ENCODE peak calls at places on chromosomes 5 and 9, in seven cellular contexts. V is neuronal stem cell, F is fibroblast of lung, P is aorta, K is heart right ventricle, I is SJSA1, X is left ventricle myocardium inferior. G is an unnamed sample.

GRCh38 chr5:17305964-17306725 is 88.7 kb downstream of the BASP1 start:
- DNase-seq in V (no peak), F (peak; percentile 93), P (peak; percentile 77), K (peak; percentile 29), I (peak; percentile 96), X (no peak), G (no peak)

GRCh38 chr9:128702949-128703615 is 779 bp downstream of the PKN3 start:
- DNase-seq in V (peak; percentile 50), F (no peak), P (peak; percentile 78), K (peak; percentile 53), I (peak; percentile 41), X (peak; percentile 40), G (no peak)

GRCh38 chr9:98311541-98311940 is 56.1 kb upstream of the TBC1D2 start:
- DNase-seq in V (no peak), F (no peak), P (peak; percentile 57), K (no peak), I (no peak), X (no peak), G (no peak)

GRCh38 chr5:142320427-142320732 is 4.4 kb downstream of the SPRY4 start:
- DNase-seq in V (no peak), F (no peak), P (no peak), K (no peak), I (no peak), X (no peak), G (no peak)

GRCh38 chr9:78238061-78239038 is 2.5 kb downstream of the CEP78 start:
- DNase-seq in V (no peak), F (no peak), P (no peak), K (no peak), I (no peak), X (no peak), G (no peak)

GRCh38 chr9:91156451-91157234 is 205.1 kb downstream of the AUH start:
- DNase-seq in V (no peak), F (no peak), P (no peak), K (no peak), I (no peak), X (no peak), G (no peak)

GRCh38 chr5:6480133-6481051 is 31.7 kb downstream of the UBE2QL1 start:
- DNase-seq in V (no peak), F (no peak), P (no peak), K (no peak), I (no peak), X (no peak), G (no peak)

GRCh38 chr5:127899214-127899610 is 184.4 kb upstream of the SLC12A2 start:
- DNase-seq in V (no peak), F (no peak), P (no peak), K (no peak), I (no peak), X (no peak), G (no peak)

GRCh38 chr9:29625292-29625731 is 2052.0 kb upstream of the C9orf72 start:
- DNase-seq in V (no peak), F (peak; percentile 60), P (no peak), K (no peak), I (no peak), X (no peak), G (no peak)

GRCh38 chr5:14507156-14507941 is 74.2 kb upstream of the OTULINL start:
- DNase-seq in V (no peak), F (no peak), P (no peak), K (no peak), I (no peak), X (no peak), G (no peak)

GRCh38 chr9:114370251-114370984 is 17.4 kb downstream of the AKNA start:
- DNase-seq in V (no peak), F (no peak), P (peak; percentile 64), K (no peak), I (no peak), X (no peak), G (peak; percentile 70)

GRCh38 chr5:77443670-77444069 is 48.4 kb downstream of the WDR41 start:
- DNase-seq in V (no peak), F (no peak), P (no peak), K (no peak), I (no peak), X (no peak), G (no peak)

GRCh38 chr9:129560849-129561248 is 60.1 kb downstream of the C9orf50 start:
- DNase-seq in V (no peak), F (no peak), P (no peak), K (no peak), I (no peak), X (no peak), G (no peak)

GRCh38 chr9:88746029-88746743 is 211.2 kb downstream of the NXNL2 start:
- DNase-seq in V (no peak), F (peak; percentile 90), P (peak; percentile 80), K (peak; percentile 56), I (peak; percentile 42), X (peak; percentile 51), G (no peak)
- H3K4me1 ChIP-seq in V (peaks cover 10% of the 10 kb centered on the region), F (peaks cover 35% of the 10 kb centered on the region), P (no peaks in the 10 kb centered on the region), K (no peaks in the 10 kb centered on the region), I (peaks cover 40% of the 10 kb centered on the region), X (peaks cover 48% of the 10 kb centered on the region), G (peaks cover 11% of the 10 kb centered on the region)

GRCh38 chr5:73120222-73121108 is at the start of gene TMEM171:
- DNase-seq in V (peak; percentile 48), F (peak; percentile 50), P (no peak), K (peak; percentile 27), I (peak; percentile 37), X (no peak), G (no peak)
- H3K4me1 ChIP-seq in V (peaks cover 6% of the 10 kb centered on the region), F (peaks cover 9% of the 10 kb centered on the region), P (no peaks in the 10 kb centered on the region), K (no peaks in the 10 kb centered on the region), I (peaks cover 56% of the 10 kb centered on the region), X (peaks cover 15% of the 10 kb centered on the region), G (peaks cover 2% of the 10 kb centered on the region)

DNA sequence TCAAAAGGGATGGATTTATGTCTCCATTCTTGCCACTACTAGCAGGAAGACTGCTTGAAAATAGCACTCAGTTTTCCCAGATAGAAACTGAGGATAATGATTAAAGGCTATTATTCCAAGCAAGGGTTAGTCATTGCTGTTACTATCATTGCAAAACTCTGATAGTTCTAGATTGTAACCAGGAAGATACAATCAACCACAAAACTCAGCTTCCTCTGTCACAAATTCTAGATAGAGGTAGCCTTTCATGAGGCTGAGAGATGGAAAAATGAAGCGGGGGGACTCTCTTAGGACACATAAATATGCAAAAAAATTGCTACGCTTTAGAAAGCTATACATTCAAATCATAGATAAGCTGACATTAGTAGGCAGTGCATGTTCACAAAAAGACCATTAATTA is 3.1 kb downstream of the ANXA1 start:
- DNase-seq in V (no peak), F (peak; percentile 22), P (no peak), K (no peak), I (no peak), X (no peak), G (no peak)
- H3K4me1 ChIP-seq in V (no peaks in the 10 kb centered on the region), F (peaks cover 9% of the 10 kb centered on the region), P (peaks cover 3% of the 10 kb centered on the region), K (no peaks in the 10 kb centered on the region), I (peaks cover 63% of the 10 kb centered on the region), X (peaks cover 68% of the 10 kb centered on the region), G (no peaks in the 10 kb centered on the region)

GRCh38 chr5:53364098-53364497 is 116.3 kb upstream of the FST start:
- DNase-seq in V (no peak), F (peak; percentile 16), P (no peak), K (no peak), I (no peak), X (peak; percentile 15), G (no peak)
- H3K4me1 ChIP-seq in V (no peaks in the 10 kb centered on the region), F (peaks cover 34% of the 10 kb centered on the region), P (peaks cover 5% of the 10 kb centered on the region), K (no peaks in the 10 kb centered on the region), I (peaks cover 70% of the 10 kb centered on the region), X (no peaks in the 10 kb centered on the region), G (no peaks in the 10 kb centered on the region)

DNA sequence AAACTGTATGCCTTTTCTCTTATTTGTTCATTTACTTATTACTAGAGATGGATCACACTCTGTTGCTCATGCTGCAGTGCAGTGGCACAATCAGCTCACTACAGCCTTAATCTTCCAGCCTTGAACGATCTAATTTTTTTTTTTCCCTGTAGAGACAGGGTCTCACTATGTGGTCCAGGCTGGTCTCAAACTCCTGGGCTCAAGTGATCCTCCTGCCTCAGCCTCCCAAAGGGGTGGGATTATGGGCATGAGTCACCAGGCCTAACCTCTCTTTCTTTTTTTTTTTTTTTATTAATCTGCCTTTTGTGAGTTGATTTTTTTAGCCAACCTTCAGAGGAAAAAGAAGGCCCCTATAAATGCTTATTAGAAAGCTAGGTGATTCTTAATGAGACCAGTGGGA is 303.0 kb downstream of the FBXL17 start:
- DNase-seq in V (no peak), F (no peak), P (no peak), K (no peak), I (no peak), X (no peak), G (no peak)
- H3K4me1 ChIP-seq in V (no peaks in the 10 kb centered on the region), F (no peaks in the 10 kb centered on the region), P (no peaks in the 10 kb centered on the region), K (no peaks in the 10 kb centered on the region), I (no peaks in the 10 kb centered on the region), X (no peaks in the 10 kb centered on the region), G (no peaks in the 10 kb centered on the region)

DNA sequence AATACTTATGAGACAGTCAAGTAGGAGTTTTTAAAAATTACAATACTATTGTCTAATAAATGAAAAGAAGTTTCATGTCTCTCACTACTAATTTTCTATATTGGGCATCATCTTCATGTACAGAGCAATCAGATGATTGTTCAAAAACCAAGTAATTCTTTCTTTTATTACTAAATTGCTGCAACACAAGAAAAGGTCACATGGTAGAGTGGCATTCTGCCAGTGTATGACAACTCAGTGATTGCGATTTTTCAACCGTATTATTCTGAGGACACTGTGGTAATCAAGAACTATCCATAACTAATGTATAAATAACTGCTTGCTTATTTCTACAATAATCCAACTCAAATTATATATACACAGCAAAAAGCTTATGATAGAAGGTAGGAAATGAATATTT is 96.7 kb upstream of the GRHPR start:
- DNase-seq in V (no peak), F (no peak), P (no peak), K (no peak), I (no peak), X (no peak), G (no peak)
- H3K4me1 ChIP-seq in V (peaks cover 2% of the 10 kb centered on the region), F (no peaks in the 10 kb centered on the region), P (no peaks in the 10 kb centered on the region), K (no peaks in the 10 kb centered on the region), I (no peaks in the 10 kb centered on the region), X (peaks cover 13% of the 10 kb centered on the region), G (peaks cover 4% of the 10 kb centered on the region)

G was measured in NT2/D1.